ENCODE peak calls at places on chromosomes 7 and 10, in five cellular contexts. T is stimulated activated CD4-positive, alpha-beta T cell treated with anti-CD3 and anti-CD28 coated beads, Interleukin-2, amount 100 ng/mL, for 48 hours; E is K562; C is NCI-H187 treated with DMSO at 0.1 percent for 48 hours; P is GM04504. U is an unnamed sample.

GRCh38 chr10:5595591-5596590 is 70.5 kb downstream of the ASB13 start:
- DNase-seq in T (no peak), E (peak), C (no peak), P (peak), U (no peak)

GRCh38 chr7:122148878-122149277 is 4.8 kb upstream of the AASS start:
- DNase-seq in T (no peak), E (no peak), C (no peak), P (no peak), U (no peak)

GRCh38 chr7:55160539-55160938 is 141.7 kb downstream of the EGFR start:
- DNase-seq in T (no peak), E (no peak), C (no peak), P (peak), U (no peak)

GRCh38 chr7:51007708-51008505 is 225.2 kb upstream of the GRB10 start:
- DNase-seq in T (no peak), E (no peak), C (no peak), P (no peak), U (no peak)

GRCh38 chr10:76080406-76080805 is 649.0 kb downstream of the LRMDA start:
- DNase-seq in T (no peak), E (no peak), C (no peak), P (peak), U (no peak)

GRCh38 chr7:3721422-3721821 is 420.4 kb downstream of the SDK1 start:
- DNase-seq in T (no peak), E (no peak), C (no peak), P (no peak), U (no peak)

GRCh38 chr10:30529373-30529998 is 95.5 kb downstream of the MAP3K8 start:
- DNase-seq in T (peak), E (no peak), C (no peak), P (no peak), U (no peak)

GRCh38 chr7:1454471-1455065 is 4.7 kb downstream of the MICALL2 start:
- DNase-seq in T (no peak), E (no peak), C (no peak), P (no peak), U (no peak)

GRCh38 chr7:120185940-120186682 is 86.9 kb upstream of the KCND2 start:
- DNase-seq in T (no peak), E (no peak), C (no peak), P (no peak), U (no peak)

GRCh38 chr10:78802866-78803265 is 265.9 kb upstream of the ZMIZ1 start:
- DNase-seq in T (no peak), E (no peak), C (no peak), P (peak), U (no peak)

GRCh38 chr7:44327981-44328380 is 2.6 kb upstream of the CAMK2B start:
- DNase-seq in T (no peak), E (no peak), C (no peak), P (no peak), U (no peak)

GRCh38 chr7:87345962-87346371 is 503 bp downstream of the CROT start:
- DNase-seq in T (no peak), E (no peak), C (no peak), P (no peak), U (no peak)

GRCh38 chr7:137715101-137715500 is 131.7 kb downstream of the DGKI start:
- DNase-seq in T (no peak), E (no peak), C (no peak), P (no peak), U (no peak)

GRCh38 chr10:43594944-43595589 is 11.2 kb upstream of the ZNF485 start:
- DNase-seq in T (no peak), E (peak), C (no peak), P (no peak), U (no peak)

GRCh38 chr7:91182819-91183405 is 81.3 kb upstream of the FZD1 start:
- DNase-seq in T (no peak), E (no peak), C (no peak), P (peak), U (no peak)

GRCh38 chr10:12350167-12350872 is 973 bp downstream of the CAMK1D start:
- DNase-seq in T (peak), E (no peak), C (no peak), P (no peak), U (peak)

GRCh38 chr10:28798964-28799363 is 121.6 kb downstream of the BAMBI start:
- DNase-seq in T (no peak), E (no peak), C (no peak), P (no peak), U (no peak)

GRCh38 chr7:112869111-112869774 is 79.0 kb upstream of the TMEM168 start:
- DNase-seq in T (peak), E (peak), C (no peak), P (no peak), U (peak)

GRCh38 chr7:155918720-155919399 is 106.6 kb upstream of the SHH start:
- DNase-seq in T (no peak), E (peak), C (no peak), P (no peak), U (peak)

GRCh38 chr7:29442146-29442545 is 121.5 kb upstream of the PRR15 start:
- DNase-seq in T (no peak), E (no peak), C (no peak), P (no peak), U (peak)

GRCh38 chr10:70715853-70716795 is 43.8 kb downstream of the ADAMTS14 start:
- DNase-seq in T (peak), E (peak), C (no peak), P (no peak), U (no peak)

GRCh38 chr10:29646238-29646902 is 11.6 kb upstream of the SVIL start:
- DNase-seq in T (no peak), E (no peak), C (no peak), P (peak), U (no peak)

GRCh38 chr7:152501506-152501905 is 65.7 kb upstream of the KMT2C start:
- DNase-seq in T (no peak), E (no peak), C (no peak), P (no peak), U (no peak)

GRCh38 chr10:13984647-13985155 is 346.0 kb downstream of the FRMD4A start:
- DNase-seq in T (no peak), E (no peak), C (no peak), P (peak), U (no peak)

GRCh38 chr7:129784437-129784782 is 168.3 kb downstream of the UBE2H start:
- DNase-seq in T (no peak), E (no peak), C (no peak), P (no peak), U (no peak)

GRCh38 chr10:120746016-120746755 is 105.0 kb upstream of the WDR11 start:
- DNase-seq in T (no peak), E (no peak), C (no peak), P (no peak), U (no peak)

GRCh38 chr7:1610678-1611302 is 41.0 kb upstream of the PSMG3 start:
- DNase-seq in T (no peak), E (no peak), C (no peak), P (no peak), U (no peak)

GRCh38 chr10:16673443-16673842 is 143.8 kb downstream of the RSU1 start:
- DNase-seq in T (no peak), E (no peak), C (peak), P (no peak), U (no peak)

GRCh38 chr7:104541897-104542296 is 213.5 kb downstream of the LHFPL3 start:
- DNase-seq in T (no peak), E (no peak), C (no peak), P (no peak), U (no peak)

GRCh38 chr7:42099837-42100508 is 137.0 kb downstream of the GLI3 start:
- DNase-seq in T (no peak), E (no peak), C (no peak), P (no peak), U (no peak)

GRCh38 chr7:119935418-119936025 is 337.5 kb upstream of the KCND2 start:
- DNase-seq in T (no peak), E (peak), C (peak), P (no peak), U (no peak)

GRCh38 chr7:67732898-67733297 is 736.3 kb downstream of the TYW1 start:
- DNase-seq in T (no peak), E (no peak), C (no peak), P (no peak), U (no peak)

GRCh38 chr7:77866791-77867190 is 68.2 kb downstream of the PHTF2 start:
- DNase-seq in T (no peak), E (no peak), C (no peak), P (peak), U (no peak)

GRCh38 chr7:22419488-22419887 is 62.5 kb upstream of the RAPGEF5 start:
- DNase-seq in T (no peak), E (no peak), C (no peak), P (no peak), U (no peak)

GRCh38 chr10:103232772-103233488 is 12.8 kb upstream of the RPEL1 start:
- DNase-seq in T (no peak), E (no peak), C (no peak), P (no peak), U (no peak)

GRCh38 chr10:66651308-66652082 is 274.3 kb upstream of the LRRTM3 start:
- DNase-seq in T (no peak), E (no peak), C (no peak), P (no peak), U (no peak)

GRCh38 chr10:28400176-28400575 is 97.3 kb upstream of the MPP7 start:
- DNase-seq in T (no peak), E (no peak), C (no peak), P (no peak), U (no peak)

GRCh38 chr10:18737236-18737635 is 78.0 kb downstream of the ARL5B start:
- DNase-seq in T (no peak), E (no peak), C (no peak), P (peak), U (no peak)

GRCh38 chr7:77368974-77369373 is 47.2 kb downstream of the GSAP start:
- DNase-seq in T (no peak), E (no peak), C (no peak), P (no peak), U (peak)